ENCODE peak calls at places on chromosomes 7 and 10, in four cellular contexts. Z is neuronal stem cell, A is psoas muscle, E is heart right ventricle. Y is an unnamed sample. For H3K9me3, the result is how much of the 10 kb centered on the place peaks cover.

GRCh38 chr10:113916053-113916452 is 61.6 kb downstream of the NHLRC2 start:
- DNase-seq in A (no peak), Z (no peak), E (no peak), Y (no peak)

GRCh38 chr7:11737723-11738122 is 94.3 kb downstream of the THSD7A start:
- DNase-seq in Z (no peak), E (no peak), A (no peak), Y (no peak)

GRCh38 chr7:127885843-127886242 is 145.4 kb downstream of the LRRC4 start:
- DNase-seq in A (no peak), Z (no peak), E (no peak), Y (no peak)

GRCh38 chr10:124242365-124242764 is 149.0 kb upstream of the CHST15 start:
- DNase-seq in E (no peak), A (no peak), Z (no peak), Y (no peak)

GRCh38 chr10:97012470-97012869 is 173.3 kb downstream of the SLIT1 start:
- DNase-seq in A (no peak), Z (no peak), E (no peak), Y (no peak)

GRCh38 chr7:48505061-48505460 is 333.8 kb downstream of the ABCA13 start:
- DNase-seq in E (no peak), A (no peak), Z (no peak), Y (no peak)

GRCh38 chr10:103888113-103888841 is 29.7 kb downstream of the STN1 start:
- DNase-seq in Z (peak), A (peak), E (peak), Y (peak)

GRCh38 chr7:132249591-132249971 is 326.7 kb downstream of the PLXNA4 start:
- DNase-seq in A (no peak), Z (no peak), E (no peak), Y (no peak)

GRCh38 chr10:88236121-88236743 is 346.9 kb downstream of the RNLS start:
- DNase-seq in E (no peak), Z (no peak), A (no peak), Y (no peak)

GRCh38 chr10:11454958-11455566 is 156.4 kb downstream of the USP6NL start:
- DNase-seq in E (no peak), Z (no peak), A (no peak), Y (no peak)

GRCh38 chr7:158388072-158388471 is 199.6 kb downstream of the PTPRN2 start:
- DNase-seq in E (no peak), Z (no peak), A (no peak), Y (no peak)

GRCh38 chr10:24120651-24121050 is 88.3 kb upstream of the KIAA1217 start:
- DNase-seq in E (no peak), A (no peak), Z (no peak), Y (no peak)
- H3K27ac ChIP-seq in E (peak), A (peak), Z (no peak), Y (no peak)

GRCh38 chr7:137992042-137992737 is 9.7 kb downstream of the CREB3L2 start:
- DNase-seq in A (no peak), Z (no peak), E (no peak), Y (no peak)
- H3K4me3 ChIP-seq in A (no peak), Z (no peak), E (no peak), Y (no peak)

DNA sequence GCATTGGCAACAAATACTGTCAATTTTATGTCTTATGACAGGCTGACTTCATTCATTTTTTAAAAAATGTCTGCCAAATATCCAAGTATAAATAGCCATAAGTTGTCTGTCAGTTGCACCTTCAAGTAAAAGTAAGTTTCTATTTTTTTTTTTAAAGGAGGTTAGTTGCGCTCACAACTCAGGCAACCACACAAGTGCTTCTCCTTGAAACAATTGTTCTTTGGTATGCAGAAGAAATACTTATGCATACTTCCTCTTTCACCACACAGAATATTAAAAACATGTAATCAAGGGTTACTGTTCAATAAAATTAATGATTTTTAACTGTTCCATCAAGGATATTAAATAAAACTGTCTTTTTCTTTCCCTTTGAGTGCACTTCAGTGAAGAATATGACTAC is 97.9 kb downstream of the RTKN2 start:
- DNase-seq in E (no peak), A (no peak), Z (no peak), Y (no peak)
- H3K9me3 ChIP-seq in E (under half), A (under half), Z (under half), Y (under half)

GRCh38 chr10:59814878-59815277 is 61.6 kb upstream of the MRLN start:
- DNase-seq in Z (no peak), E (no peak), A (no peak), Y (no peak)
- H3K27ac ChIP-seq in Z (no peak), E (no peak), A (no peak), Y (no peak)